ENCODE peak calls at places on chromosomes 7 and 10, in four cellular contexts. One of them, this sample, is unnamed.
A peak's percentile ranks its signal among the peaks of the same experiment; 100 is the strongest.

GRCh38 chr7:122867471-122867980 is 18.7 kb downstream of the CADPS2 start:
- DNase-seq in astrocyte: no peak
- DNase-seq in K562: no peak
- DNase-seq in mammary epithelial cell: no peak
- DNase-seq in this sample: no peak

GRCh38 chr10:209357-209756 is 74.1 kb downstream of the ZMYND11 start:
- DNase-seq in astrocyte: no peak
- DNase-seq in K562: no peak
- DNase-seq in mammary epithelial cell: no peak
- DNase-seq in this sample: no peak

GRCh38 chr7:139658919-139659675 is 118.7 kb downstream of the HIPK2 start:
- DNase-seq in astrocyte: no peak
- DNase-seq in K562: no peak
- DNase-seq in mammary epithelial cell: peak; percentile 24
- DNase-seq in this sample: no peak

GRCh38 chr7:14902589-14902963 is at the start of gene DGKB:
- DNase-seq in astrocyte: peak; percentile 36
- DNase-seq in K562: no peak
- DNase-seq in mammary epithelial cell: no peak
- DNase-seq in this sample: no peak

GRCh38 chr10:118041316-118041715 is 5.4 kb downstream of the RAB11FIP2 start:
- DNase-seq in astrocyte: peak; percentile 62
- DNase-seq in K562: no peak
- DNase-seq in mammary epithelial cell: peak; percentile 11
- DNase-seq in this sample: no peak

GRCh38 chr7:105768898-105769507 is 107.4 kb downstream of the ATXN7L1 start:
- DNase-seq in astrocyte: no peak
- DNase-seq in K562: no peak
- DNase-seq in mammary epithelial cell: no peak
- DNase-seq in this sample: no peak

GRCh38 chr10:19968745-19969144 is 152.5 kb downstream of the PLXDC2 start:
- DNase-seq in astrocyte: no peak
- DNase-seq in K562: no peak
- DNase-seq in mammary epithelial cell: no peak
- DNase-seq in this sample: no peak

GRCh38 chr10:71423268-71423667 is 26.5 kb downstream of the CDH23 start:
- DNase-seq in astrocyte: no peak
- DNase-seq in K562: no peak
- DNase-seq in mammary epithelial cell: no peak
- DNase-seq in this sample: no peak

GRCh38 chr7:128940494-128941322 is 3.0 kb downstream of the IRF5 start:
- DNase-seq in astrocyte: no peak
- DNase-seq in K562: no peak
- DNase-seq in mammary epithelial cell: no peak
- DNase-seq in this sample: peak; percentile 88

GRCh38 chr10:35961501-35961900 is 319.4 kb upstream of the FZD8 start:
- DNase-seq in astrocyte: peak; percentile 33
- DNase-seq in K562: no peak
- DNase-seq in mammary epithelial cell: peak; percentile 39
- DNase-seq in this sample: no peak

GRCh38 chr7:64651203-64651602 is 14.7 kb upstream of the ZNF107 start:
- DNase-seq in astrocyte: no peak
- DNase-seq in K562: no peak
- DNase-seq in mammary epithelial cell: peak; percentile 48
- DNase-seq in this sample: no peak

GRCh38 chr10:101452593-101452992 is 98.6 kb downstream of the BTRC start:
- DNase-seq in astrocyte: no peak
- DNase-seq in K562: no peak
- DNase-seq in mammary epithelial cell: no peak
- DNase-seq in this sample: no peak

GRCh38 chr7:27235387-27236052 is 7.1 kb upstream of the EVX1 start:
- DNase-seq in astrocyte: no peak
- DNase-seq in K562: peak; percentile 35
- DNase-seq in mammary epithelial cell: peak; percentile 37
- DNase-seq in this sample: peak; percentile 83

GRCh38 chr7:141585592-141586510 is 34.6 kb downstream of the AGK start:
- DNase-seq in astrocyte: peak; percentile 99
- DNase-seq in K562: no peak
- DNase-seq in mammary epithelial cell: peak; percentile 83
- DNase-seq in this sample: no peak

GRCh38 chr7:2870471-2870941 is 26.4 kb upstream of the GNA12 start:
- DNase-seq in astrocyte: peak; percentile 44
- DNase-seq in K562: no peak
- DNase-seq in mammary epithelial cell: peak; percentile 30
- DNase-seq in this sample: peak; percentile 85

GRCh38 chr7:18890885-18891621 is 226.4 kb downstream of the TWIST1 start:
- DNase-seq in astrocyte: no peak
- DNase-seq in K562: no peak
- DNase-seq in mammary epithelial cell: no peak
- DNase-seq in this sample: no peak

GRCh38 chr7:16063241-16063640 is 358.1 kb downstream of the CRPPA start:
- DNase-seq in astrocyte: no peak
- DNase-seq in K562: no peak
- DNase-seq in mammary epithelial cell: no peak
- DNase-seq in this sample: no peak

GRCh38 chr10:7813481-7813880 is 4.8 kb upstream of the TAF3 start:
- DNase-seq in astrocyte: no peak
- DNase-seq in K562: peak; percentile 24
- DNase-seq in mammary epithelial cell: no peak
- DNase-seq in this sample: no peak

GRCh38 chr10:7808686-7809267 is 9.5 kb upstream of the TAF3 start:
- DNase-seq in astrocyte: no peak
- DNase-seq in K562: no peak
- DNase-seq in mammary epithelial cell: no peak
- DNase-seq in this sample: no peak

GRCh38 chr10:7810443-7810842 is 7.9 kb upstream of the TAF3 start:
- DNase-seq in astrocyte: no peak
- DNase-seq in K562: no peak
- DNase-seq in mammary epithelial cell: no peak
- DNase-seq in this sample: no peak

DNA sequence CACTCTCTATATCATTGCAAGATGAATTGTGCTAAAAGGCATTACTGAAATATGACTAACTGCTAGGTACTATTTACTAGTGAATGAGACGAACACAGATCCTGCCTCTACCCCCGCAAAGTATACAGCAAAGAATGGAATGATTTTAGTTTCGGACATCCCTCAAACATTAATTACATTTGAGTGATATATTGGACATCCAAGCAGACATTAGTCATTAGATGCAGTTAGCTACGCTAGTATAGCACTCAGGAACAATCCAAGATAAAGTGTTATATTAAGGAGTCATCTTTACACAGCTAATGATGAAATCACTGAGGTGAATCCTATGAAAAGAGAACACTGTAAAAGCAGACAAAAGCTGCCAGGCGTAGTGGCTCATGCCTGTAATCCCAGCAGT is 7.3 kb upstream of the TAF3 start:
- DNase-seq in astrocyte: no peak
- DNase-seq in K562: no peak
- DNase-seq in mammary epithelial cell: no peak
- DNase-seq in this sample: no peak
- TF ChIP-seq CTCF in astrocyte: no peak
- TF ChIP-seq CTCF in K562: no peak
- TF ChIP-seq CTCF in mammary epithelial cell: no peak
- TF ChIP-seq CTCF in this sample: no peak

GRCh38 chr7:99623702-99624447 is 7.1 kb downstream of the ZSCAN25 start:
- DNase-seq in astrocyte: no peak
- DNase-seq in K562: no peak
- DNase-seq in mammary epithelial cell: no peak
- DNase-seq in this sample: no peak

GRCh38 chr7:99623091-99623693 is 6.4 kb downstream of the ZSCAN25 start:
- DNase-seq in astrocyte: peak; percentile 13
- DNase-seq in K562: no peak
- DNase-seq in mammary epithelial cell: peak; percentile 90
- DNase-seq in this sample: no peak

GRCh38 chr7:99625961-99626360 is 9.2 kb downstream of the ZSCAN25 start:
- DNase-seq in astrocyte: no peak
- DNase-seq in K562: no peak
- DNase-seq in mammary epithelial cell: no peak
- DNase-seq in this sample: no peak

GRCh38 chr7:99625321-99625720 is 8.6 kb downstream of the ZSCAN25 start:
- DNase-seq in astrocyte: no peak
- DNase-seq in K562: no peak
- DNase-seq in mammary epithelial cell: no peak
- DNase-seq in this sample: no peak

GRCh38 chr7:99624487-99624886 is 7.7 kb downstream of the ZSCAN25 start:
- DNase-seq in astrocyte: no peak
- DNase-seq in K562: no peak
- DNase-seq in mammary epithelial cell: no peak
- DNase-seq in this sample: no peak
- H3K9ac ChIP-seq in astrocyte: no peak overlapping the region
- H3K9ac ChIP-seq in K562: no peak overlapping the region
- H3K9ac ChIP-seq in mammary epithelial cell: no peak overlapping the region
- H3K9ac ChIP-seq in this sample: no peak overlapping the region

DNA sequence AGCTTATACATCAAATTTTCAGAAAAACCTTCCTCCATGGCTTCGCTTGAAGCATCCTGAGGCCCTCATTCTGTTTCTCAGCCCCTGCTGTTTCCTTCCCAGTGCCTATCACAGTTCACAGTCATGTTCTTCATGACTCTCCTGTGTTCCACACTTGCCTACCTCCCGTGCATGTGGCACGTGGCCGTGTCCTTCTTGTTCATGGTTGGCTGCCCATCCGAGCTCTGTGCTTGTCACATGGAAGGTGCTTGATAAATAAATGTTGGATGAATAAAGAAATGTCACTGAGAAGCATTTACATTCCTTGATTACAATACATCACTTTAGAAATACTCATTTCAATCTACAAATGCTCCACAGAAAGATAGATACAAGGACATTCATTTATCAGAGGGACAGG is 23.7 kb upstream of the EGFR start:
- DNase-seq in astrocyte: no peak
- DNase-seq in K562: no peak
- DNase-seq in mammary epithelial cell: no peak
- DNase-seq in this sample: no peak
- H3K27ac ChIP-seq in astrocyte: peak overlapping the region; percentile 49
- H3K27ac ChIP-seq in K562: no peak overlapping the region
- H3K27ac ChIP-seq in mammary epithelial cell: peak overlapping the region; percentile 88
- H3K27ac ChIP-seq in this sample: no peak overlapping the region

DNA sequence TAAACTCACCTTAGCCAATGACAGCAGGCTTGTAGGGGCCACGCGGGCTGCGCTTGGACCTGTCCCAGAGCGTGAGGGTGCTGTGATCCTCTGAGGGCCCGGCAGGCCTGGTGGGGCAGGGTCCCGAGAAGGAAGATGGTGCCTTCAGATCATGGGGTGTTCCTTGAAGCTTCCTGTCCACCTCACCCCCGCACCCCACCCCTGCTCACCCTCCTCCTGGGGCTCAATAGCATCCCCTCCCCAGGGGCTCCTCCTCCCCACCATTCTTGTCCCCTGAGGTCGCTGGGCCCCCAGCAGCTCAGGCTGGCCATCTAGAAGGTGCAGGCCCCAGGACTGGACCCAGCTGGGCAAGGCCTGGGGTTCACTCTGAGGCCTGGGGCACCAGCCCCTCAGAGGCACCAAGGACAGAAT is 33.9 kb downstream of the PWWP2B start:
- DNase-seq in astrocyte: no peak
- DNase-seq in K562: no peak
- DNase-seq in mammary epithelial cell: no peak
- DNase-seq in this sample: peak; percentile 63
- TF ChIP-seq CTCF in astrocyte: no peak
- TF ChIP-seq CTCF in K562: no peak
- TF ChIP-seq CTCF in mammary epithelial cell: no peak
- TF ChIP-seq CTCF in this sample: no peak

DNA sequence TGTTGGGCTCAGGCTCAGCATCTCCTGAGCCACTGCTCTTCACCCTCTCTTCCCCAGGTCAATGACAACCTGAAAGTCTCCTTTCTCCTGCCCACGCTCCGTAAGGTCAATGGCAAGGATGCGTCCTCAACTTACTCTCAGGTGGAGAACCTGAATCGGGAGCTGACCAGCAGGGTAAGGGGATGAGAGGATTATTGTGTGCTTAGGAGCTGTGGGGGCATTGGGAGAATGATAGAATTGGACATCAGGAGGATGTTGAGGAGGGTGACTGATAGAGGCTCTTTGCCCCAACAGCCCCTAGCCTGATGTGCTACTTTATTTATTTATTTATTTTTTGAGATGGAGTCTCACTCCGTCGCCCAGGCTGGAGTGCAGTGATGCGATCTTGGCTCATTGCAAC is 1.3 kb downstream of the LRWD1 start:
- DNase-seq in astrocyte: no peak
- DNase-seq in K562: no peak
- DNase-seq in mammary epithelial cell: no peak
- DNase-seq in this sample: no peak
- H3K9ac ChIP-seq in astrocyte: peak overlapping the region; percentile 96
- H3K9ac ChIP-seq in K562: peak overlapping the region; percentile 96
- H3K9ac ChIP-seq in mammary epithelial cell: no peak overlapping the region
- H3K9ac ChIP-seq in this sample: no peak overlapping the region

GRCh38 chr10:86817246-86817645 is 60.8 kb downstream of the BMPR1A start:
- DNase-seq in astrocyte: no peak
- DNase-seq in K562: no peak
- DNase-seq in mammary epithelial cell: peak; percentile 88
- DNase-seq in this sample: no peak

GRCh38 chr10:86819567-86819966 is 63.1 kb downstream of the BMPR1A start:
- DNase-seq in astrocyte: peak; percentile 44
- DNase-seq in K562: no peak
- DNase-seq in mammary epithelial cell: no peak
- DNase-seq in this sample: no peak

GRCh38 chr10:86813101-86813500 is 56.7 kb downstream of the BMPR1A start:
- DNase-seq in astrocyte: peak; percentile 36
- DNase-seq in K562: no peak
- DNase-seq in mammary epithelial cell: no peak
- DNase-seq in this sample: no peak

GRCh38 chr10:86815035-86815617 is 58.7 kb downstream of the BMPR1A start:
- DNase-seq in astrocyte: peak; percentile 56
- DNase-seq in K562: no peak
- DNase-seq in mammary epithelial cell: no peak
- DNase-seq in this sample: no peak

GRCh38 chr10:86815640-86816039 is 59.2 kb downstream of the BMPR1A start:
- DNase-seq in astrocyte: no peak
- DNase-seq in K562: no peak
- DNase-seq in mammary epithelial cell: no peak
- DNase-seq in this sample: no peak
- H3K27ac ChIP-seq in astrocyte: no peak overlapping the region
- H3K27ac ChIP-seq in K562: no peak overlapping the region
- H3K27ac ChIP-seq in mammary epithelial cell: no peak overlapping the region
- H3K27ac ChIP-seq in this sample: no peak overlapping the region

GRCh38 chr7:3951656-3952055 is 650.6 kb downstream of the SDK1 start:
- DNase-seq in astrocyte: no peak
- DNase-seq in K562: no peak
- DNase-seq in mammary epithelial cell: no peak
- DNase-seq in this sample: no peak

GRCh38 chr7:3955751-3956696 is 655.0 kb downstream of the SDK1 start:
- DNase-seq in astrocyte: peak; percentile 63
- DNase-seq in K562: no peak
- DNase-seq in mammary epithelial cell: peak; percentile 95
- DNase-seq in this sample: no peak

GRCh38 chr7:3955026-3955425 is 654.0 kb downstream of the SDK1 start:
- DNase-seq in astrocyte: no peak
- DNase-seq in K562: no peak
- DNase-seq in mammary epithelial cell: no peak
- DNase-seq in this sample: no peak

GRCh38 chr7:3953133-3953532 is 652.1 kb downstream of the SDK1 start:
- DNase-seq in astrocyte: no peak
- DNase-seq in K562: no peak
- DNase-seq in mammary epithelial cell: no peak
- DNase-seq in this sample: no peak

GRCh38 chr7:3953946-3954345 is 652.9 kb downstream of the SDK1 start:
- DNase-seq in astrocyte: no peak
- DNase-seq in K562: no peak
- DNase-seq in mammary epithelial cell: no peak
- DNase-seq in this sample: no peak
- TF ChIP-seq CTCF in astrocyte: no peak
- TF ChIP-seq CTCF in K562: no peak
- TF ChIP-seq CTCF in mammary epithelial cell: no peak
- TF ChIP-seq CTCF in this sample: no peak

GRCh38 chr7:23472974-23473847 is 2.9 kb upstream of the IGF2BP3 start:
- DNase-seq in astrocyte: no peak
- DNase-seq in K562: peak; percentile 6
- DNase-seq in mammary epithelial cell: peak; percentile 15
- DNase-seq in this sample: no peak
- H3K9ac ChIP-seq in astrocyte: peak overlapping the region; percentile 83
- H3K9ac ChIP-seq in K562: peak overlapping the region; percentile 94
- H3K9ac ChIP-seq in mammary epithelial cell: no peak overlapping the region
- H3K9ac ChIP-seq in this sample: no peak overlapping the region

This sample was measured in kidney.